ENCODE peak calls at places on chromosome 3, in seven cellular contexts. C is endothelial cell, Q is left ventricle myocardium superior, B is H1, P is HuH-7, U is cardiac fibroblast, W is KG1. J is an unnamed sample.

GRCh38 chr3:54891540-54891897 is 36.3 kb downstream of the LRTM1 start:
- DNase-seq in C (no peak), Q (peak; percentile 81), B (peak; percentile 13), P (peak; percentile 3), U (peak; percentile 96), W (no peak), J (no peak)

GRCh38 chr3:23343509-23343908 is 140.4 kb downstream of the UBE2E2 start:
- DNase-seq in C (no peak), Q (no peak), B (no peak), P (no peak), U (no peak), W (no peak), J (no peak)

GRCh38 chr3:171833775-171834460 is 9.2 kb upstream of the TMEM212 start:
- DNase-seq in C (no peak), Q (no peak), B (no peak), P (no peak), U (peak; percentile 88), W (no peak), J (no peak)

GRCh38 chr3:37546876-37547275 is 314.8 kb upstream of the CTDSPL start:
- DNase-seq in C (no peak), Q (no peak), B (no peak), P (peak; percentile 38), U (peak; percentile 61), W (no peak), J (no peak)

GRCh38 chr3:128107809-128108208 is 15.8 kb downstream of the RUVBL1 start:
- DNase-seq in C (no peak), Q (peak; percentile 55), B (no peak), P (no peak), U (no peak), W (no peak), J (no peak)

GRCh38 chr3:161221881-161222600 is 930 bp downstream of the NMD3 start:
- DNase-seq in C (no peak), Q (no peak), B (no peak), P (no peak), U (peak; percentile 51), W (peak; percentile 12), J (no peak)

GRCh38 chr3:124275421-124275820 is 283.5 kb upstream of the ROPN1 start:
- DNase-seq in C (no peak), Q (peak; percentile 84), B (no peak), P (no peak), U (peak; percentile 23), W (no peak), J (no peak)

GRCh38 chr3:87167634-87168456 is 59.3 kb upstream of the CHMP2B start:
- DNase-seq in C (peak; percentile 41), Q (no peak), B (no peak), P (no peak), U (peak; percentile 80), W (peak; percentile 43), J (no peak)

GRCh38 chr3:10855871-10856662 is 40.0 kb downstream of the SLC6A11 start:
- DNase-seq in C (peak; percentile 24), Q (no peak), B (no peak), P (peak; percentile 78), U (peak; percentile 1), W (no peak), J (no peak)

GRCh38 chr3:182035324-182035723 is 323.6 kb downstream of the SOX2 start:
- DNase-seq in C (no peak), Q (no peak), B (no peak), P (no peak), U (no peak), W (no peak), J (no peak)

GRCh38 chr3:107753494-107753893 is 230.7 kb downstream of the BBX start:
- DNase-seq in C (peak; percentile 67), Q (no peak), B (no peak), P (peak; percentile 40), U (peak; percentile 57), W (no peak), J (no peak)

GRCh38 chr3:153221748-153222162 is 59.7 kb downstream of the RAP2B start:
- DNase-seq in C (peak; percentile 57), Q (peak; percentile 54), B (no peak), P (no peak), U (peak; percentile 98), W (peak; percentile 82), J (peak; percentile 83)

GRCh38 chr3:53072653-53073552 is 27.0 kb upstream of the SFMBT1 start:
- DNase-seq in C (peak; percentile 90), Q (peak; percentile 90), B (peak; percentile 78), P (peak; percentile 50), U (peak; percentile 79), W (peak; percentile 28), J (peak; percentile 86)

GRCh38 chr3:49856181-49857005 is at the start of gene TRAIP:
- DNase-seq in C (peak; percentile 91), Q (peak; percentile 95), B (peak; percentile 83), P (peak; percentile 94), U (peak; percentile 94), W (peak; percentile 96), J (peak; percentile 90)

GRCh38 chr3:151477596-151478375 is 16.9 kb upstream of the IGSF10 start:
- DNase-seq in C (no peak), Q (no peak), B (no peak), P (no peak), U (no peak), W (no peak), J (no peak)

GRCh38 chr3:100864471-100865268 is 128.6 kb downstream of the ABI3BP start:
- DNase-seq in C (no peak), Q (no peak), B (no peak), P (no peak), U (no peak), W (no peak), J (no peak)

GRCh38 chr3:191331443-191331842 is 1.1 kb upstream of the UTS2B start:
- DNase-seq in C (no peak), Q (no peak), B (no peak), P (no peak), U (peak; percentile 75), W (no peak), J (no peak)

GRCh38 chr3:66538390-66538789 is 37.6 kb upstream of the LRIG1 start:
- DNase-seq in C (no peak), Q (no peak), B (no peak), P (no peak), U (no peak), W (no peak), J (no peak)

GRCh38 chr3:172159962-172160538 is 120.7 kb downstream of the FNDC3B start:
- DNase-seq in C (no peak), Q (peak; percentile 57), B (no peak), P (no peak), U (peak; percentile 70), W (no peak), J (no peak)

GRCh38 chr3:161560006-161560637 is 63.5 kb downstream of the OTOL1 start:
- DNase-seq in C (peak; percentile 65), Q (peak; percentile 31), B (peak; percentile 27), P (peak; percentile 10), U (peak; percentile 74), W (peak; percentile 41), J (no peak)

GRCh38 chr3:93934366-93935046 is 39.2 kb downstream of the PROS1 start:
- DNase-seq in C (no peak), Q (no peak), B (no peak), P (no peak), U (no peak), W (no peak), J (no peak)

GRCh38 chr3:53941945-53942344 is 50.3 kb upstream of the SELENOK start:
- DNase-seq in C (no peak), Q (no peak), B (no peak), P (no peak), U (peak; percentile 13), W (no peak), J (no peak)

GRCh38 chr3:112605285-112605684 is 35.7 kb downstream of the CCDC80 start:
- DNase-seq in C (peak; percentile 29), Q (no peak), B (no peak), P (no peak), U (peak; percentile 99), W (no peak), J (no peak)

GRCh38 chr3:127443581-127444375 is 146.8 kb downstream of the TPRA1 start:
- DNase-seq in C (no peak), Q (no peak), B (no peak), P (no peak), U (no peak), W (no peak), J (no peak)

GRCh38 chr3:26622634-26623408 is at the start of gene LRRC3B:
- DNase-seq in C (peak; percentile 61), Q (peak; percentile 25), B (no peak), P (no peak), U (no peak), W (no peak), J (no peak)

GRCh38 chr3:137642831-137643230 is 121.3 kb upstream of the SOX14 start:
- DNase-seq in C (no peak), Q (no peak), B (no peak), P (no peak), U (no peak), W (no peak), J (no peak)

GRCh38 chr3:124854027-124854426 is 33.1 kb downstream of the ITGB5 start:
- DNase-seq in C (no peak), Q (no peak), B (no peak), P (no peak), U (peak; percentile 43), W (no peak), J (no peak)

GRCh38 chr3:158261371-158261991 is 151.6 kb downstream of the RSRC1 start:
- DNase-seq in C (no peak), Q (no peak), B (no peak), P (no peak), U (peak; percentile 28), W (no peak), J (no peak)

GRCh38 chr3:60086811-60087210 is 1037.0 kb upstream of the CFAP20DC start:
- DNase-seq in C (no peak), Q (no peak), B (no peak), P (no peak), U (peak; percentile 0), W (no peak), J (no peak)

GRCh38 chr3:7760718-7761117 is 740.9 kb upstream of the LMCD1 start:
- DNase-seq in C (no peak), Q (no peak), B (no peak), P (no peak), U (no peak), W (no peak), J (no peak)

GRCh38 chr3:17360991-17361390 is 381.4 kb downstream of the TBC1D5 start:
- DNase-seq in C (no peak), Q (no peak), B (no peak), P (no peak), U (no peak), W (no peak), J (no peak)

GRCh38 chr3:60266444-60266843 is 984.8 kb downstream of the FHIT start:
- DNase-seq in C (no peak), Q (no peak), B (no peak), P (no peak), U (no peak), W (no peak), J (no peak)

J was measured in T-cell.